ENCODE peak calls at places on chromosomes 12 and 14, in five cellular contexts. E is HCT116, X is GM12892, P is A549, O is heart left ventricle. V is an unnamed sample.

GRCh38 chr12:115383668-115384067 is 699.7 kb upstream of the TBX3 start:
- DNase-seq in X (no peak), E (no peak), O (no peak), P (peak; percentile 71), V (no peak)

GRCh38 chr12:119704065-119704747 is 36.3 kb downstream of the PRKAB1 start:
- DNase-seq in P (no peak), E (no peak), O (peak; percentile 72), X (no peak), V (no peak)

GRCh38 chr14:53109028-53109687 is 44.0 kb downstream of the DDHD1 start:
- DNase-seq in E (no peak), P (no peak), X (peak; percentile 38), O (no peak), V (no peak)

GRCh38 chr12:103571286-103571685 is 15.8 kb upstream of the STAB2 start:
- DNase-seq in X (no peak), P (no peak), E (peak; percentile 26), O (peak; percentile 42), V (no peak)

GRCh38 chr12:112870267-112870980 is 36.3 kb upstream of the OAS1 start:
- DNase-seq in P (no peak), E (no peak), O (no peak), X (no peak), V (no peak)

GRCh38 chr12:6698352-6699046 is 2.1 kb downstream of the PIANP start:
- DNase-seq in O (no peak), P (no peak), X (no peak), E (no peak), V (no peak)

GRCh38 chr14:95138876-95139275 is 18.5 kb downstream of the DICER1 start:
- DNase-seq in P (no peak), O (no peak), E (no peak), X (no peak), V (no peak)

GRCh38 chr14:52885230-52885629 is 65.6 kb downstream of the FERMT2 start:
- DNase-seq in E (no peak), O (no peak), P (no peak), X (no peak), V (no peak)

GRCh38 chr12:54392485-54393349 is 8.2 kb upstream of the ZNF385A start:
- DNase-seq in E (no peak), O (no peak), P (no peak), X (no peak), V (no peak)

GRCh38 chr12:12398026-12398859 is 41.4 kb downstream of the BORCS5 start:
- DNase-seq in E (no peak), X (no peak), P (peak; percentile 97), O (peak; percentile 58), V (peak; percentile 79)

GRCh38 chr14:50395448-50395847 is 1.2 kb downstream of the CDKL1 start:
- DNase-seq in E (no peak), X (no peak), O (peak; percentile 26), P (no peak), V (no peak)

GRCh38 chr12:54421175-54421872 is 2.3 kb upstream of the ITGA5 start:
- DNase-seq in P (no peak), E (no peak), X (no peak), O (no peak), V (peak; percentile 59)

GRCh38 chr12:100877776-100878175 is 83.2 kb downstream of the ANO4 start:
- DNase-seq in X (no peak), E (no peak), P (no peak), O (no peak), V (no peak)

GRCh38 chr14:52694761-52695480 is 437 bp downstream of the ERO1A start:
- DNase-seq in O (peak; percentile 30), E (no peak), P (peak; percentile 45), X (peak; percentile 28), V (no peak)

GRCh38 chr12:111408686-111409402 is 3.1 kb downstream of the SH2B3 start:
- DNase-seq in E (no peak), P (no peak), O (no peak), X (no peak), V (no peak)

GRCh38 chr12:130470969-130471368 is 133.3 kb downstream of the PIWIL1 start:
- DNase-seq in O (no peak), E (no peak), X (no peak), P (no peak), V (no peak)

GRCh38 chr14:37598085-37598972 is 2.9 kb downstream of the TTC6 start:
- DNase-seq in E (no peak), P (no peak), O (no peak), X (no peak), V (no peak)

GRCh38 chr12:107402041-107403022 is 283.3 kb upstream of the PWP1 start:
- DNase-seq in O (peak; percentile 22), P (peak; percentile 85), E (peak; percentile 69), X (peak; percentile 22), V (no peak)

GRCh38 chr12:88237954-88238353 is 95.8 kb downstream of the TMTC3 start:
- DNase-seq in P (peak; percentile 26), O (no peak), E (peak; percentile 32), X (no peak), V (no peak)

GRCh38 chr12:120887253-120888043 is 16.7 kb downstream of the SPPL3 start:
- DNase-seq in O (no peak), P (no peak), E (no peak), X (no peak), V (no peak)

GRCh38 chr14:65070710-65071033 is 31.6 kb downstream of the MAX start:
- DNase-seq in E (no peak), X (no peak), O (no peak), P (no peak), V (no peak)

GRCh38 chr14:72714094-72714493 is 179.8 kb downstream of the DPF3 start:
- DNase-seq in O (no peak), E (no peak), X (peak; percentile 39), P (no peak), V (no peak)

GRCh38 chr14:21090194-21090939 is 8.1 kb downstream of the ZNF219 start:
- DNase-seq in P (no peak), E (no peak), X (no peak), O (no peak), V (no peak)

GRCh38 chr12:99154264-99154982 is 493.1 kb upstream of the GARIN6 start:
- DNase-seq in X (no peak), O (peak; percentile 21), P (no peak), E (no peak), V (no peak)

GRCh38 chr14:28754209-28754985 is 12.2 kb upstream of the FOXG1 start:
- DNase-seq in E (no peak), P (peak; percentile 40), O (no peak), X (no peak), V (no peak)

GRCh38 chr12:111363578-111363977 is 5.3 kb downstream of the PHETA1 start:
- DNase-seq in E (no peak), X (no peak), P (peak; percentile 39), O (no peak), V (no peak)

GRCh38 chr14:103745424-103745823 is 29.8 kb downstream of the ZFYVE21 start:
- DNase-seq in O (no peak), X (no peak), P (no peak), E (no peak), V (no peak)

GRCh38 chr14:24908592-24909236 is 141.2 kb downstream of the STXBP6 start:
- DNase-seq in O (no peak), P (no peak), X (no peak), E (no peak), V (no peak)

GRCh38 chr12:1531654-1532366 is 62.6 kb downstream of the FBXL14 start:
- DNase-seq in P (no peak), E (no peak), X (no peak), O (no peak), V (no peak)

GRCh38 chr14:76546426-76547221 is 170.7 kb downstream of the ESRRB start:
- DNase-seq in E (peak; percentile 50), P (peak; percentile 50), O (no peak), X (peak; percentile 19), V (no peak)

GRCh38 chr14:49160983-49161382 is 425.2 kb downstream of the RPS29 start:
- DNase-seq in P (no peak), E (no peak), O (no peak), X (no peak), V (no peak)

GRCh38 chr12:104671407-104672095 is 214.8 kb downstream of the CHST11 start:
- DNase-seq in O (peak; percentile 82), E (peak; percentile 93), P (peak; percentile 99), X (peak; percentile 42), V (peak; percentile 75)

GRCh38 chr12:122023339-122024131 is 1.9 kb downstream of the BCL7A start:
- DNase-seq in O (peak; percentile 81), E (peak; percentile 42), P (peak; percentile 55), X (no peak), V (no peak)

GRCh38 chr12:10968765-10969456 is 17.8 kb downstream of the TAS2R50 start:
- DNase-seq in X (no peak), E (no peak), O (no peak), P (no peak), V (peak; percentile 75)

GRCh38 chr12:69331846-69332684 is 16.1 kb upstream of the LYZ start:
- DNase-seq in P (peak; percentile 14), E (no peak), X (no peak), O (no peak), V (no peak)
- TF ChIP-seq POLR2A in P (no peak), E (no peak), X (no peak), O (no peak), V (no peak)

GRCh38 chr14:75402867-75403413 is 24.9 kb upstream of the JDP2 start:
- DNase-seq in O (no peak), P (no peak), E (no peak), X (no peak), V (no peak)

GRCh38 chr14:75404843-75405242 is 23.0 kb upstream of the JDP2 start:
- DNase-seq in E (no peak), P (no peak), O (no peak), X (no peak), V (no peak)

GRCh38 chr14:75401356-75401755 is 26.5 kb upstream of the JDP2 start:
- DNase-seq in P (no peak), X (no peak), O (peak; percentile 66), E (no peak), V (peak; percentile 64)

DNA sequence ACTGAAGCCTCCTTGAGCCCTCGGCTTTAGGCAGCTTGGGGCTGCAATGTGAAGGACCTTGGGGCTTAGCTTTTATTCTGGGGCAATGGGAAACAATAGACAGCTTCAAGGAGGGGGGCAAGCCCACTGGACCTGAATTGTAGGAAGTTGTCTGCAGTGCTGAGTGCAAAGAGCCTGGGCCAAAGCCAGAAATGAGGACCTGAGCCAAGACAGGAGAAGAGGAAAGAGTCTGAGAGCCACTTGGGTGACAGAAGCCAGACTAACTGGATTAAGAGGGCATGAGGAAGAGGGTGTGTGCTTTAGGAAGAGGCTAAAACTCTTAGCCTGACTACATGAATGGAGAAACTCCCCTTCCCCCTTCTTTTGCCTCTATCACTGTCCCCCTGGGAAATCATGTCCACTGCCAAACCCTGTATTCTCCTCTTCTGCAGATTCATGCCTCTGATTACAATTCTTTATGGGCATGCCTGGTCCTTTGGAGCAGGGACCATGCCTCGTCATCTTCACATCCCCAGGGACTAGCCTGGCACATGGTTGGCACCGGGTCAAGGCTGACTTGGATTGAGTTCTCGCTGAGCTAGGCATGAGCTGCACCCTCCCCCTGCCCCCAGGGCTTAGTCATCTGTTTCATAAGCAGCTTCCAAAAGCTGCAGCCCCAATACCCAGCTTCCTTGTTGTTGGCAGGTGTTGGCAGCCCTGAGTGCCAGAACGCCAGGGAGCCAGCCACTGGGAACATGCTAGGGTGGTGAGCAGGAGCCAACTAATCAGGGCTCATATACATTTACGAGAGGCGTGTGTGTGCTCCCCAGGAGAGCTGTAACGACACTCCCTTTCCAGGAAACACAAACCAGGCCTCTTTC is 27.8 kb upstream of the JDP2 start:
- DNase-seq in O (peak; percentile 89), E (no peak), P (peak; percentile 49), X (no peak), V (peak; percentile 78)
- TF ChIP-seq POLR2A in O (no peak), E (no peak), P (no peak), X (no peak), V (no peak)

GRCh38 chr12:132543298-132544172 is 53.6 kb downstream of the FBRSL1 start:
- DNase-seq in X (no peak), P (no peak), O (no peak), E (no peak), V (no peak)
- TF ChIP-seq POLR2A in X (no peak), P (no peak), O (no peak), E (no peak), V (no peak)

GRCh38 chr14:105860615-105861580 is 334.5 kb downstream of the TMEM121 start:
- DNase-seq in E (no peak), X (no peak), O (peak; percentile 16), P (no peak), V (peak; percentile 1)
- TF ChIP-seq POLR2A in E (no peak), X (peak; percentile 77), O (no peak), P (no peak), V (no peak)